ENCODE peak calls at places on chromosome 21, in eight cellular contexts. U, B, P, Y, S, Q, V and E are unnamed samples.

GRCh38 chr21:27190601-27191000 is 223.7 kb upstream of the ADAMTS5 start:
- DNase-seq in U (no peak), B (no peak), P (peak), Y (no peak), S (no peak), Q (no peak), V (no peak), E (peak)

GRCh38 chr21:34280987-34281386 is 82.8 kb upstream of the KCNE2 start:
- DNase-seq in U (no peak), B (no peak), P (no peak), Y (no peak), S (no peak), Q (no peak), V (no peak), E (no peak)

GRCh38 chr21:45852886-45853400 is 128.6 kb upstream of the COL6A1 start:
- DNase-seq in U (no peak), B (no peak), P (no peak), Y (no peak), S (no peak), Q (no peak), V (no peak), E (no peak)

GRCh38 chr21:28334407-28334806 is 658.3 kb downstream of the LTN1 start:
- DNase-seq in U (no peak), B (no peak), P (no peak), Y (no peak), S (no peak), Q (no peak), V (peak), E (peak)

GRCh38 chr21:45926281-45926680 is 55.3 kb upstream of the COL6A1 start:
- DNase-seq in U (no peak), B (no peak), P (peak), Y (no peak), S (no peak), Q (no peak), V (no peak), E (no peak)

GRCh38 chr21:42309753-42310213 is 5.4 kb downstream of the TFF3 start:
- DNase-seq in U (peak), B (no peak), P (peak), Y (peak), S (peak), Q (no peak), V (peak), E (no peak)

GRCh38 chr21:26177187-26177586 is 6.6 kb upstream of the APP start:
- DNase-seq in U (no peak), B (no peak), P (peak), Y (no peak), S (no peak), Q (no peak), V (no peak), E (no peak)

GRCh38 chr21:35719105-35719504 is 341.2 kb downstream of the SETD4 start:
- DNase-seq in U (no peak), B (no peak), P (no peak), Y (no peak), S (no peak), Q (no peak), V (no peak), E (no peak)

GRCh38 chr21:35095859-35096291 is 46.8 kb upstream of the RUNX1 start:
- DNase-seq in U (no peak), B (no peak), P (peak), Y (no peak), S (no peak), Q (no peak), V (no peak), E (no peak)

GRCh38 chr21:32698971-32699693 is 28.7 kb downstream of the SYNJ1 start:
- DNase-seq in U (no peak), B (no peak), P (peak), Y (peak), S (no peak), Q (no peak), V (no peak), E (no peak)

GRCh38 chr21:36463991-36464390 is 15.9 kb downstream of the CLDN14 start:
- DNase-seq in U (no peak), B (no peak), P (no peak), Y (no peak), S (peak), Q (no peak), V (no peak), E (no peak)

GRCh38 chr21:33821580-33822322 is 93.9 kb downstream of the ATP5PO start:
- DNase-seq in U (no peak), B (no peak), P (no peak), Y (no peak), S (no peak), Q (no peak), V (no peak), E (no peak)

GRCh38 chr21:46227811-46228344 is 696 bp downstream of the LSS start:
- DNase-seq in U (no peak), B (no peak), P (peak), Y (peak), S (no peak), Q (no peak), V (peak), E (no peak)

GRCh38 chr21:31593161-31593560 is 66.3 kb upstream of the SOD1 start:
- DNase-seq in U (no peak), B (no peak), P (no peak), Y (no peak), S (no peak), Q (no peak), V (no peak), E (no peak)

GRCh38 chr21:16072692-16073091 is 342.9 kb downstream of the USP25 start:
- DNase-seq in U (no peak), B (no peak), P (peak), Y (no peak), S (no peak), Q (no peak), V (no peak), E (no peak)

GRCh38 chr21:37587203-37587602 is 220.6 kb downstream of the DYRK1A start:
- DNase-seq in U (no peak), B (no peak), P (no peak), Y (peak), S (no peak), Q (no peak), V (no peak), E (no peak)

GRCh38 chr21:30289414-30289813 is at the start of gene KRTAP25-1:
- DNase-seq in U (no peak), B (no peak), P (no peak), Y (no peak), S (no peak), Q (no peak), V (no peak), E (no peak)

GRCh38 chr21:18832081-18832670 is 428.6 kb upstream of the TMPRSS15 start:
- DNase-seq in U (no peak), B (no peak), P (no peak), Y (no peak), S (no peak), Q (no peak), V (no peak), E (no peak)

GRCh38 chr21:31781737-31782136 is 49.8 kb upstream of the SCAF4 start:
- DNase-seq in U (peak), B (no peak), P (peak), Y (no peak), S (peak), Q (no peak), V (no peak), E (peak)

GRCh38 chr21:42836402-42836666 is 43.0 kb downstream of the WDR4 start:
- DNase-seq in U (no peak), B (no peak), P (no peak), Y (no peak), S (no peak), Q (no peak), V (no peak), E (no peak)

GRCh38 chr21:36589352-36589971 is 109.5 kb upstream of the SIM2 start:
- DNase-seq in U (no peak), B (no peak), P (peak), Y (peak), S (peak), Q (peak), V (peak), E (no peak)

GRCh38 chr21:32611471-32611997 is 643 bp downstream of the CFAP298 start:
- DNase-seq in U (peak), B (no peak), P (peak), Y (peak), S (peak), Q (no peak), V (peak), E (peak)